ENCODE peak calls at places on chromosomes 3 and 15, in ten cellular contexts. U is dorsolateral prefrontal cortex; Z is activated CD8-positive, alpha-beta T cell treated with anti-CD3 and anti-CD28 coated beads for 36 hours; B is heart left ventricle; Q is HFF-Myc; T is sigmoid colon; L is fibroblast of lung; I is OCI-LY7; X is keratinocyte; Y is A549. G is an unnamed sample.

GRCh38 chr3:128348075-128348474 is 118.6 kb downstream of the DNAJB8 start:
- DNase-seq in Y (no peak), Z (no peak), T (no peak), I (no peak), B (no peak), U (no peak), X (no peak), L (no peak), Q (no peak), G (no peak)

GRCh38 chr15:98745650-98746374 is 97.5 kb downstream of the IGF1R start:
- DNase-seq in L (no peak), U (no peak), X (no peak), I (no peak), T (no peak), B (no peak), Y (no peak), Q (no peak), Z (no peak), G (no peak)

GRCh38 chr15:83928392-83928734 is 274.4 kb downstream of the ADAMTSL3 start:
- DNase-seq in Q (no peak), U (no peak), T (no peak), B (no peak), L (no peak), I (peak; percentile 2), Z (no peak), Y (no peak), X (no peak), G (no peak)

GRCh38 chr15:66138096-66138783 is 115.3 kb downstream of the MEGF11 start:
- DNase-seq in Y (no peak), L (no peak), Q (no peak), I (no peak), T (no peak), X (no peak), B (peak; percentile 10), Z (no peak), U (no peak), G (no peak)

GRCh38 chr3:119221779-119222320 is 18.8 kb downstream of the B4GALT4 start:
- DNase-seq in Q (no peak), Z (no peak), T (no peak), U (no peak), B (no peak), Y (no peak), L (no peak), X (no peak), I (no peak), G (no peak)

GRCh38 chr3:149120051-149120972 is 9.1 kb upstream of the HPS3 start:
- DNase-seq in B (no peak), I (peak; percentile 81), Z (no peak), L (peak; percentile 85), U (no peak), Y (peak; percentile 80), X (no peak), Q (peak; percentile 54), T (no peak), G (peak; percentile 65)

GRCh38 chr3:98903705-98904481 is 2.4 kb upstream of the DCBLD2 start:
- DNase-seq in T (no peak), Q (no peak), Z (no peak), L (no peak), I (no peak), Y (no peak), U (no peak), B (no peak), X (no peak), G (no peak)

GRCh38 chr3:14523792-14524191 is 16.4 kb downstream of the GRIP2 start:
- DNase-seq in L (peak; percentile 14), Q (peak; percentile 39), I (no peak), X (no peak), Y (no peak), Z (no peak), T (peak; percentile 39), U (no peak), B (no peak), G (no peak)

GRCh38 chr15:94327356-94327936 is 96.1 kb downstream of the MCTP2 start:
- DNase-seq in T (no peak), Q (peak; percentile 5), Z (no peak), Y (peak; percentile 42), X (no peak), I (peak; percentile 65), U (no peak), B (no peak), L (peak; percentile 62), G (peak; percentile 13)

GRCh38 chr15:25172691-25173090 is 217.9 kb downstream of the SNRPN start:
- DNase-seq in L (no peak), B (peak; percentile 4), I (no peak), X (no peak), Z (no peak), Q (no peak), T (peak; percentile 55), Y (no peak), U (no peak), G (no peak)

GRCh38 chr3:51975857-51976549 is 1.1 kb downstream of the ABHD14A start:
- DNase-seq in L (peak; percentile 69), Z (peak; percentile 56), B (peak; percentile 71), T (peak; percentile 91), Y (no peak), X (no peak), I (peak; percentile 44), U (peak; percentile 89), Q (no peak), G (peak; percentile 73)

GRCh38 chr15:29860872-29861271 is 38.6 kb upstream of the TJP1 start:
- DNase-seq in T (no peak), I (no peak), L (no peak), Z (no peak), B (no peak), X (no peak), U (no peak), Q (no peak), Y (no peak), G (no peak)

GRCh38 chr3:40869013-40869412 is 330.3 kb upstream of the CTNNB1 start:
- DNase-seq in X (no peak), Y (no peak), I (no peak), L (no peak), T (no peak), U (no peak), Q (no peak), Z (no peak), B (no peak), G (peak; percentile 52)

GRCh38 chr3:40871411-40871810 is 327.9 kb upstream of the CTNNB1 start:
- DNase-seq in I (no peak), X (no peak), B (no peak), Z (no peak), Q (no peak), Y (no peak), U (no peak), L (no peak), T (no peak), G (no peak)

GRCh38 chr3:40872562-40872961 is 326.7 kb upstream of the CTNNB1 start:
- DNase-seq in U (no peak), Z (no peak), L (no peak), T (no peak), I (no peak), Y (no peak), B (no peak), X (no peak), Q (no peak), G (no peak)

GRCh38 chr3:40867826-40868225 is 331.5 kb upstream of the CTNNB1 start:
- DNase-seq in B (no peak), T (no peak), Y (no peak), U (no peak), Q (no peak), L (no peak), X (no peak), I (no peak), Z (no peak), G (no peak)

GRCh38 chr3:40869939-40870338 is 329.4 kb upstream of the CTNNB1 start:
- DNase-seq in Z (no peak), T (no peak), X (no peak), Q (no peak), L (no peak), I (no peak), B (no peak), Y (no peak), U (no peak), G (no peak)
- TF ChIP-seq CTCF in Z (no peak), T (no peak), X (peak; percentile 15), Q (no peak), L (no peak), I (peak; percentile 22), B (no peak), Y (no peak), U (no peak), G (peak; percentile 46)

GRCh38 chr15:71440479-71441071 is 325.3 kb downstream of the THSD4 start:
- DNase-seq in I (peak; percentile 42), T (no peak), X (no peak), Y (peak; percentile 86), B (no peak), U (no peak), Q (peak; percentile 58), Z (no peak), L (peak; percentile 89), G (peak; percentile 70)
- TF ChIP-seq CTCF in I (peak; percentile 76), T (peak; percentile 61), X (peak; percentile 46), Y (peak; percentile 90), B (peak; percentile 46), U (peak; percentile 71), Q (peak; percentile 27), Z (peak; percentile 73), L (peak; percentile 37), G (peak; percentile 38)

DNA sequence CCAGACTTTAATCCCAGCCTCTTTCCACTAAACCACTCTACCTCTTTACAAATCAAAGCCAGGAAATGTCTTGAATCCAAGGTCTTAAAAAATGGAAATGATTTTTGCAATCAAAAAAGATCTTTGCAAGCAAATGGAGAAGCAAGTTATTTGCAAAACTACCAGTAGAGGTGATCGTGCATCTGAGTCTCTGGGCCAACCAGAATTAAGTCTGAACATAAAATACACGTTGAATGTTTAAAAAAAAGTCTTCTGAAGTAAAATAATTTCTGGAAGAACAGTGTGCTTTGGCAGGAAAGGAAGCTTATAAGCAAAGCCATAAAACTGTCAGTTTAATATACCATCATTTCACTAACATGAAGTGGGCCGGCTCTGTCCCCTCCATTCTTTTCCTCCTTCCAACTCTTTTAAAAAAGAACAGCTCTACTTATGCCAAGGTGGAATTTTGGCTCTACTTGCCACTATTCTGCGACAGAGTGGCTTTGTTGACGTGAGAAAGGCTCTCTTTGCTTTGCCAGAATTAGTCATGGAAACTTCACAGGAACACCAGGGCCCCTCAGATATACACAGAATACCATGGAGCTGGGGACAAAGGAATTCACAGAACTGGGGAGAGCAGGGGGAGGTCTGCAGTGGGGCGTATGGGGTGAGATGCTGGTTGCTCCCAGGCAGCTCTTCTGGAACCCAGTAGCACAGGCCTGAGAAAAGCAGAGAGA is 29.8 kb downstream of the FSTL1 start:
- DNase-seq in X (no peak), U (no peak), Z (no peak), I (no peak), Y (no peak), L (peak; percentile 76), B (peak; percentile 36), T (peak; percentile 85), Q (no peak), G (peak; percentile 66)
- TF ChIP-seq CTCF in X (no peak), U (peak; percentile 17), Z (no peak), I (peak; percentile 34), Y (no peak), L (peak; percentile 23), B (no peak), T (peak; percentile 53), Q (no peak), G (peak; percentile 44)

DNA sequence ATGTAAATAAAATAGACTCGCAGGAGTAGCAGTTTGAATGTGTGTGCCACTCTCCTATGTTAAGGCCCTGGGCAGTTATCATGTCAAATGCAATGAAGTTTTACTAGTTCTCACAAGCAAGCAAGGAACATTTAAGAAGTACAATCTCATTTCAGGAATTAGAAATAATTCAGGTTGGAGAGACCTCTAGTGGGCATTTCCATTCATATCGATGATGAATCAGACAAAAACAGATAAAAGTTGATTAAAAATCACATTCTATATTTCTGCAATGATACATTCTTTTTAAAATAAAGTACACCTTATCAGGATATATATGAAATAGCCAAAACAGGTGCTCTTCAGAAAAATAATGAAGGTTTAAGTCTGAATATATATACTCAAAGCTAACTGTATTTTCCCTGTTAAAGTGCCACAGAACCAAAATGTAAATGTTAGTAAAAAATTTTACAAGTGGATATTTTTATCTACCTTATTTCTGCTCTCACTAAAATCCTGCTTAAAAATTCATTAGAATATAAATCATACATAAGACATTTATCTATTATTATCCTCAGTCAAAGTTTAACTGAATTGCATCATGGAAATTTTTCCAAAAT is 492.4 kb upstream of the FRG2C start:
- DNase-seq in I (peak; percentile 11), X (no peak), T (no peak), Z (no peak), L (peak; percentile 43), Q (no peak), B (no peak), U (no peak), Y (peak; percentile 7), G (no peak)
- TF ChIP-seq CTCF in I (peak; percentile 77), X (no peak), T (peak; percentile 6), Z (peak; percentile 39), L (peak; percentile 15), Q (peak; percentile 26), B (peak; percentile 7), U (peak; percentile 50), Y (peak; percentile 57), G (peak; percentile 22)